ENCODE peak calls at places on chromosomes 11 and 22, in four cellular contexts. N is K562, C is HepG2, T is GM12878. M is an unnamed sample.

GRCh38 chr22:29461263-29461662 is 18.8 kb upstream of the NEFH start:
- DNase-seq in N (no peak), C (no peak), T (no peak), M (no peak)

GRCh38 chr11:65867284-65868071 is 5.1 kb downstream of the EFEMP2 start:
- DNase-seq in N (no peak), C (no peak), T (no peak), M (peak; percentile 74)

GRCh38 chr22:49668402-49668801 is 159.3 kb downstream of the BRD1 start:
- DNase-seq in N (no peak), C (no peak), T (no peak), M (no peak)

GRCh38 chr11:70517996-70518907 is 119.9 kb downstream of the CTTN start:
- DNase-seq in N (no peak), C (no peak), T (no peak), M (no peak)

GRCh38 chr11:399731-400211 is 5.8 kb downstream of the PKP3 start:
- DNase-seq in N (no peak), C (no peak), T (no peak), M (no peak)

GRCh38 chr22:49567894-49568750 is 259.6 kb downstream of the BRD1 start:
- DNase-seq in N (no peak), C (no peak), T (no peak), M (no peak)

GRCh38 chr22:33932997-33933396 is 12.7 kb upstream of the LARGE1 start:
- DNase-seq in N (no peak), C (no peak), T (no peak), M (no peak)

GRCh38 chr11:100790073-100790472 is 103.0 kb downstream of the ARHGAP42 start:
- DNase-seq in N (no peak), C (no peak), T (no peak), M (no peak)

GRCh38 chr11:15006139-15006759 is 34.1 kb upstream of the CALCA start:
- DNase-seq in N (peak; percentile 19), C (peak; percentile 46), T (peak; percentile 0), M (no peak)

GRCh38 chr11:107251298-107251697 is 206.3 kb downstream of the CWF19L2 start:
- DNase-seq in N (no peak), C (no peak), T (no peak), M (no peak)

GRCh38 chr11:111461460-111462240 is 50.5 kb downstream of the BTG4 start:
- DNase-seq in N (no peak), C (no peak), T (no peak), M (no peak)

GRCh38 chr11:132140056-132140455 is 769.6 kb downstream of the NTM start:
- DNase-seq in N (no peak), C (no peak), T (no peak), M (no peak)

GRCh38 chr11:113675003-113675471 is 31.1 kb downstream of the TMPRSS5 start:
- DNase-seq in N (no peak), C (no peak), T (peak; percentile 73), M (no peak)
- TF ChIP-seq CREM in N (no peak), C (no peak), T (peak; percentile 48), M (no peak)

DNA sequence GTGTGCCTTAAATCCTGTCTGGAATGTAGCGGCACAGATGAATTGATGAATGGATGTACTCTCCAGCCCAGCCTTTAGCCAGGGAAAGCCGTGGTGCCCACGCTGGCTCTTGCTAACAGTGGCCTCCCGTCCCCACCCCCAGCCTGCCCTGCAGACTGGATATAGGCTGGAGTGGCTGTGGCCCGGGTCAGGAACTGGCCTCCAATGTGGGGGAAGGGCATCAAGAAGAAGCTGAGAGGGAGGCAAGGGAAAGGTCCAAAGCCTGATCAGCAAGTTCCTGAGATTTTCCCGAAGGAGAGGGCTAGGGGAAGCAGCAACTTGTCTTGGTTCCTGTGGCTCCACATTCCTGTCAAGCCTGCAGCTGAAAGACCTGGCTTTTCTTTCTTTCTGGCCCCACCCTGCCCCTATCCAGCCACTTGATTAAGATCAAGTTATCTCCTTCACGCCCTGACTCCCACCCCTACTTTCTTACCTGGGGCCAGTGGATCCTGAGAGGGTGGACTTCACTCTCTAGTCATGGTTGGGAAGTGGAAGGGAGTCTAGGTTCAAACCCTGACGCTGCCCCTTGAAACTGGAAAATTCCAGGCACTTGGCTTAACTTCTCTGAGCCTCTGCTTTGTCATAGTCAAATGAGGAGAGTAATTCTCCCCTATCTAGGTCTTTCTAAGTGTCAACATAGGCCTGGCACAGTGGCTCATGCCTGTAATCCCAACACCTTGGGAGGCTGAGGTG is 11.0 kb upstream of the MICALL1 start:
- DNase-seq in N (no peak), C (no peak), T (no peak), M (peak; percentile 41)
- TF ChIP-seq CREM in N (no peak), C (no peak), T (no peak), M (no peak)

DNA sequence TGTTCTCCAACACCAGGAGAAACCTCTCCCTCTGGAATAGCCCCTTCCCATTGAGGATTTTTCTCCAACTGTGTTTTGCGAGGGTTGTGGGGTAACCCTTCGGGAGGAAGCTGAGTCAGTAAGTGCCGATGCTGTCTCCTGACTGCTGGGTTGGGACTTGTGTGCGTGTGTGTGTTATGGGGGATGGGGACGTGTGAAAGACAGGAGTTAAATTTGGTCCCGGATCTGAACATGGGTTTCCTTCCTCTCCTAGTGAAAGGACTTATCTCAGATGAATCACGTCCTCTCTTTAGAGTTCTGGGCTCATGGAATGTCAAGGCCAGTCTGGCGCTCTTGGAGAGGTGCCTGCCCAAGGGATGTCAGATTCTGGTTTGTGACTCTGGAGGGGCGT is 33.3 kb downstream of the KIAA1671 start:
- DNase-seq in N (no peak), C (peak; percentile 46), T (no peak), M (no peak)
- TF ChIP-seq CREM in N (no peak), C (no peak), T (no peak), M (no peak)

GRCh38 chr11:2202900-2203439 is 31.4 kb upstream of the TH start:
- DNase-seq in N (no peak), C (no peak), T (no peak), M (peak; percentile 4)
- TF ChIP-seq CREM in N (no peak), C (no peak), T (no peak), M (no peak)

DNA sequence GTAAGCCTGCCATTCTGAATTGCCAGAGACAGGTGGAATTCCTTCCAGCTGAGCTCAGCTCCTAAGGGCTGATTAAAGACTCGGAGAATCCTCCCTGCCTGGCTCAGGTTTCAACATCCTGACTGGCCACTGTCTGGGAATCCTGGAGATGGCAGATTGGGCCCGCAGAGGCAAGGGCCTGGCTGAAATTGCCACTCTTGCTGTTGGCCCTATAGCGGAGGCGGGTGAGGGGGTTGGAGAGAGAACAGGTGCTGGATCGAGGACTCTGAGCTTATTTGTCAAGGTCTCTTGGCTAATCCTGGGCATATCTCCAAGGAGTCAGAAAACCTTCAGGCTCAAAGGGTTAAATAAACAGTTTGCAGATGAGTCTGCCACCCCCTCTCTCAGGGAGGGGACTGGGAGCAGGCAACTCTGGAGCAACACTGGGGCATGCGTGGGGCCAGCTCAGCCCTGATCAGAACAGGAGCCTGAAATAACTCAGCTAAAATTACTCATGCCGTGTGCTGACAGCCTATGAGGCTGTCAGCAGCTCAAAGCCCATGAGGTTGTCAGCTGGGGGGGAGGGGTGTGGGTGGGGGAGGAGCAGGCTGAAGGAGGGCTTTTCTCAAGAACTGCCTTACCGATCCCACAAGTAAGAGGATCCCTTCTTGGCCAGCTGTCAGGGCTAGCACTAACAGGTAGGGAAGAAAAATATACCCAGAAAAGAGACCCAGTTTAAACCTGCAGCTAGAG is 14.7 kb upstream of the MFRP start:
- DNase-seq in N (peak; percentile 67), C (peak; percentile 38), T (no peak), M (peak; percentile 66)
- TF ChIP-seq CREM in N (peak; percentile 3), C (no peak), T (no peak), M (no peak)

DNA sequence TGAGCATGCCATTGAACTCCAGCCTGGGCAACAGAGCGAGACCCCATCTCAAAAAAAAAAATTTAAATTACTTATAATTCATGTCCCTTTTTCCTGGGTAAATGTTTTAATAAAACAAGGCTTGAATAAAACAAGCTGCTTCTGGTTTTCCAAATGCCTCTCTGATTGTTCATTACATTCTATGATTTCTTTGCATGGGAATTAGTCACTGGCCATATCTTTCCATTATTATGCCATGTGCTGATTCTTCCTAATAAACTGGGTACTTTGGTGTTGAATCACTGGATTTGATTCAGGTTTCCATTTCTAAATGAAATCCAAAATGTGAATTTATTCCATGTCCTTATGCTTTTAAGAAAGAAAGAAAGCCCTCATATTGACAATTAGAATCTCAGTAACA is 42.6 kb downstream of the ZNF215 start:
- DNase-seq in N (no peak), C (no peak), T (no peak), M (no peak)
- TF ChIP-seq CREM in N (no peak), C (no peak), T (no peak), M (no peak)

DNA sequence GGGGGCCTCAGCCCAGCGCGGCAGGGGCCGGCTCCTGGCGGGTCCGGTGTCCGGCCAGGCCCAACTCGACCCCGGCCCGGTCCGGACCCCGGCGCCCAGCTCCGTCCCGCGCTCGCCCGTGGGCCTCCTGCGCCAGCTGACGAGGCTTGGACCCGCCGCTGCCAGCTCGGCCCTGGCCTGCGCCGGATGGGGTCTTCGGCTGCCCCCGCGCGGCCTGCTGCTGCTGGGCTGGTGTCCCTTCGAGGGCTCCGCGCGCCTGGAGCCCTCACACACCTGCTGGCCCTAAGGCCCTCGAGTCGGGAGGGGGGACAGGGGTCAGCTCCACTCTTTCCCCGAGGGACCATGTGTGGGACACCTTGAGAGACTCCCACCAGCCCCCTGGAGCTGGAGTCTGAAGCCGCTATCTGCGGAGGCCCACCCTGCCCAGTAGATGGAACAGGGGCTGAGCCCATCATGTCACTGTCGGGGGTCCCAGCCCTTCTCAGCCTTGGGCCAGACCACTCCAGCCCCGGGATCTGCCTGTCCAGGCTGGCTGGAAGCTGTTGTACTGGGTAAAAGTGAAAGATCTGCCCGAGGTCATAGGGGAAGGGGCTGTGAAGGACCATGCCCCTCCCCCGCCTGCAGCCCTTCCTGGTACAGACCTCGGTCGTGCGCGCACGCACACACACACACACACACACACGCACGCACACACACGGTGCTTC is 768 bp upstream of the CDKN1C start:
- DNase-seq in N (no peak), C (no peak), T (no peak), M (peak; percentile 62)
- TF ChIP-seq CREM in N (no peak), C (no peak), T (no peak), M (no peak)

M was measured in WTC11.